ENCODE peak calls at places on chromosomes 13 and 19, in five cellular contexts. One of them, this sample, is unnamed.

GRCh38 chr19:38290631-38291147 is 13.4 kb upstream of the C19orf33 start:
- DNase-seq in BJ: peak; percentile 87
- DNase-seq in cardiac fibroblast: peak; percentile 92
- DNase-seq in upper lobe of right lung: peak; percentile 82
- DNase-seq in ovary: no peak
- DNase-seq in this sample: no peak

GRCh38 chr19:3440082-3440481 is 40.2 kb downstream of the SMIM24 start:
- DNase-seq in ovary: peak; percentile 41
- DNase-seq in cardiac fibroblast: peak; percentile 43
- DNase-seq in upper lobe of right lung: no peak
- DNase-seq in BJ: no peak
- DNase-seq in this sample: no peak

GRCh38 chr13:59730026-59730425 is 433.7 kb downstream of the DIAPH3 start:
- DNase-seq in upper lobe of right lung: no peak
- DNase-seq in ovary: no peak
- DNase-seq in BJ: no peak
- DNase-seq in cardiac fibroblast: peak; percentile 45
- DNase-seq in this sample: no peak

GRCh38 chr13:81058916-81059290 is 718.0 kb upstream of the SPRY2 start:
- DNase-seq in cardiac fibroblast: peak; percentile 31
- DNase-seq in BJ: no peak
- DNase-seq in upper lobe of right lung: no peak
- DNase-seq in ovary: no peak
- DNase-seq in this sample: no peak

GRCh38 chr19:7670150-7670784 is 1.4 kb downstream of the RETN start:
- DNase-seq in BJ: no peak
- DNase-seq in upper lobe of right lung: peak; percentile 84
- DNase-seq in ovary: no peak
- DNase-seq in cardiac fibroblast: no peak
- DNase-seq in this sample: no peak

GRCh38 chr13:76210262-76210661 is 574.1 kb downstream of the LMO7 start:
- DNase-seq in cardiac fibroblast: peak; percentile 12
- DNase-seq in BJ: no peak
- DNase-seq in ovary: no peak
- DNase-seq in upper lobe of right lung: no peak
- DNase-seq in this sample: no peak

GRCh38 chr13:30880756-30881155 is 25.3 kb upstream of the MEDAG start:
- DNase-seq in ovary: no peak
- DNase-seq in cardiac fibroblast: peak; percentile 94
- DNase-seq in upper lobe of right lung: no peak
- DNase-seq in BJ: peak; percentile 79
- DNase-seq in this sample: peak; percentile 62

GRCh38 chr19:11138659-11139526 is 16.7 kb downstream of the SPC24 start:
- DNase-seq in cardiac fibroblast: peak; percentile 83
- DNase-seq in BJ: peak; percentile 61
- DNase-seq in upper lobe of right lung: peak; percentile 72
- DNase-seq in ovary: peak; percentile 83
- DNase-seq in this sample: peak; percentile 60

GRCh38 chr19:47523473-47523872 is 8.6 kb upstream of the NAPA start:
- DNase-seq in ovary: no peak
- DNase-seq in upper lobe of right lung: no peak
- DNase-seq in cardiac fibroblast: no peak
- DNase-seq in BJ: no peak
- DNase-seq in this sample: no peak

GRCh38 chr13:37657134-37657533 is 58.6 kb upstream of the POSTN start:
- DNase-seq in ovary: no peak
- DNase-seq in cardiac fibroblast: peak; percentile 95
- DNase-seq in BJ: peak; percentile 24
- DNase-seq in upper lobe of right lung: no peak
- DNase-seq in this sample: no peak

GRCh38 chr19:51146751-51147150 is 4.7 kb downstream of the SIGLEC7 start:
- DNase-seq in cardiac fibroblast: no peak
- DNase-seq in BJ: no peak
- DNase-seq in upper lobe of right lung: no peak
- DNase-seq in ovary: no peak
- DNase-seq in this sample: no peak

GRCh38 chr13:38763446-38764381 is 76.8 kb downstream of the FREM2 start:
- DNase-seq in upper lobe of right lung: no peak
- DNase-seq in cardiac fibroblast: peak; percentile 56
- DNase-seq in BJ: no peak
- DNase-seq in ovary: no peak
- DNase-seq in this sample: no peak

GRCh38 chr19:16328824-16329482 is 4.3 kb downstream of the KLF2 start:
- DNase-seq in BJ: no peak
- DNase-seq in cardiac fibroblast: peak; percentile 57
- DNase-seq in upper lobe of right lung: no peak
- DNase-seq in ovary: peak; percentile 65
- DNase-seq in this sample: no peak

GRCh38 chr19:873084-874019 is 13.9 kb downstream of the CFD start:
- DNase-seq in cardiac fibroblast: peak; percentile 38
- DNase-seq in upper lobe of right lung: peak; percentile 81
- DNase-seq in ovary: peak; percentile 58
- DNase-seq in BJ: no peak
- DNase-seq in this sample: no peak

GRCh38 chr13:34300559-34300958 is 482.6 kb downstream of the RFC3 start:
- DNase-seq in BJ: no peak
- DNase-seq in upper lobe of right lung: no peak
- DNase-seq in cardiac fibroblast: peak; percentile 3
- DNase-seq in ovary: no peak
- DNase-seq in this sample: no peak

GRCh38 chr19:3506384-3507340 is 551 bp downstream of the FZR1 start:
- DNase-seq in upper lobe of right lung: peak; percentile 78
- DNase-seq in ovary: peak; percentile 74
- DNase-seq in BJ: no peak
- DNase-seq in cardiac fibroblast: peak; percentile 20
- DNase-seq in this sample: peak; percentile 12

GRCh38 chr19:4851551-4852290 is 15.7 kb downstream of the PLIN3 start:
- DNase-seq in ovary: peak; percentile 82
- DNase-seq in cardiac fibroblast: peak; percentile 67
- DNase-seq in BJ: no peak
- DNase-seq in upper lobe of right lung: peak; percentile 83
- DNase-seq in this sample: peak; percentile 70

GRCh38 chr19:58544591-58545285 is 874 bp downstream of the TRIM28 start:
- DNase-seq in ovary: no peak
- DNase-seq in BJ: no peak
- DNase-seq in cardiac fibroblast: peak; percentile 47
- DNase-seq in upper lobe of right lung: peak; percentile 74
- DNase-seq in this sample: no peak

GRCh38 chr13:99812611-99813010 is 159.0 kb downstream of the ZIC5 start:
- DNase-seq in ovary: no peak
- DNase-seq in BJ: peak; percentile 4
- DNase-seq in upper lobe of right lung: no peak
- DNase-seq in cardiac fibroblast: peak; percentile 2
- DNase-seq in this sample: no peak

GRCh38 chr19:48873476-48874308 is 1.5 kb downstream of the PPP1R15A start:
- DNase-seq in cardiac fibroblast: no peak
- DNase-seq in BJ: no peak
- DNase-seq in ovary: no peak
- DNase-seq in upper lobe of right lung: no peak
- DNase-seq in this sample: no peak

GRCh38 chr13:100734194-100734720 is 59.7 kb upstream of the TMTC4 start:
- DNase-seq in upper lobe of right lung: no peak
- DNase-seq in BJ: no peak
- DNase-seq in ovary: no peak
- DNase-seq in cardiac fibroblast: no peak
- DNase-seq in this sample: no peak

GRCh38 chr13:101570410-101570809 is 117.9 kb downstream of the ITGBL1 start:
- DNase-seq in upper lobe of right lung: no peak
- DNase-seq in ovary: no peak
- DNase-seq in cardiac fibroblast: peak; percentile 33
- DNase-seq in BJ: no peak
- DNase-seq in this sample: no peak

GRCh38 chr13:105121221-105121620 is 1414.2 kb downstream of the EFNB2 start:
- DNase-seq in cardiac fibroblast: no peak
- DNase-seq in ovary: no peak
- DNase-seq in BJ: no peak
- DNase-seq in upper lobe of right lung: no peak
- DNase-seq in this sample: no peak

GRCh38 chr19:9909251-9909650 is 27.1 kb downstream of the OLFM2 start:
- DNase-seq in ovary: no peak
- DNase-seq in BJ: no peak
- DNase-seq in upper lobe of right lung: no peak
- DNase-seq in cardiac fibroblast: no peak
- DNase-seq in this sample: no peak

GRCh38 chr13:114118086-114118762 is 14.2 kb downstream of the RASA3 start:
- DNase-seq in BJ: no peak
- DNase-seq in ovary: no peak
- DNase-seq in upper lobe of right lung: no peak
- DNase-seq in cardiac fibroblast: no peak
- DNase-seq in this sample: no peak

GRCh38 chr19:49132974-49133609 is 13.7 kb downstream of the PPFIA3 start:
- DNase-seq in ovary: peak; percentile 57
- DNase-seq in BJ: no peak
- DNase-seq in cardiac fibroblast: no peak
- DNase-seq in upper lobe of right lung: peak; percentile 79
- DNase-seq in this sample: no peak

GRCh38 chr19:55285225-55285890 is 1.6 kb downstream of the BRSK1 start:
- DNase-seq in cardiac fibroblast: no peak
- DNase-seq in ovary: no peak
- DNase-seq in BJ: no peak
- DNase-seq in upper lobe of right lung: no peak
- DNase-seq in this sample: no peak

GRCh38 chr19:54411033-54411432 is 4.2 kb upstream of the TTYH1 start:
- DNase-seq in ovary: no peak
- DNase-seq in cardiac fibroblast: no peak
- DNase-seq in upper lobe of right lung: no peak
- DNase-seq in BJ: no peak
- DNase-seq in this sample: no peak

GRCh38 chr19:38956264-38956663 is 19.3 kb downstream of the FBXO17 start:
- DNase-seq in cardiac fibroblast: no peak
- DNase-seq in BJ: no peak
- DNase-seq in upper lobe of right lung: no peak
- DNase-seq in ovary: no peak
- DNase-seq in this sample: no peak

GRCh38 chr19:16446108-16447014 is 25.4 kb downstream of the EPS15L1 start:
- DNase-seq in upper lobe of right lung: no peak
- DNase-seq in BJ: no peak
- DNase-seq in ovary: no peak
- DNase-seq in cardiac fibroblast: no peak
- DNase-seq in this sample: no peak

GRCh38 chr13:113897966-113898365 is 34.1 kb upstream of the GAS6 start:
- DNase-seq in upper lobe of right lung: no peak
- DNase-seq in ovary: no peak
- DNase-seq in BJ: no peak
- DNase-seq in cardiac fibroblast: peak; percentile 41
- DNase-seq in this sample: no peak

GRCh38 chr19:46294475-46294874 is 2.4 kb upstream of the HIF3A start:
- DNase-seq in ovary: no peak
- DNase-seq in BJ: no peak
- DNase-seq in cardiac fibroblast: no peak
- DNase-seq in upper lobe of right lung: no peak
- DNase-seq in this sample: no peak

GRCh38 chr13:93174260-93174659 is 52.3 kb upstream of the GPC6 start:
- DNase-seq in upper lobe of right lung: no peak
- DNase-seq in cardiac fibroblast: no peak
- DNase-seq in BJ: no peak
- DNase-seq in ovary: no peak
- DNase-seq in this sample: no peak
- TF ChIP-seq CTCF in upper lobe of right lung: no peak
- TF ChIP-seq CTCF in cardiac fibroblast: no peak
- TF ChIP-seq CTCF in BJ: no peak
- TF ChIP-seq CTCF in ovary: no peak
- TF ChIP-seq CTCF in this sample: no peak

DNA sequence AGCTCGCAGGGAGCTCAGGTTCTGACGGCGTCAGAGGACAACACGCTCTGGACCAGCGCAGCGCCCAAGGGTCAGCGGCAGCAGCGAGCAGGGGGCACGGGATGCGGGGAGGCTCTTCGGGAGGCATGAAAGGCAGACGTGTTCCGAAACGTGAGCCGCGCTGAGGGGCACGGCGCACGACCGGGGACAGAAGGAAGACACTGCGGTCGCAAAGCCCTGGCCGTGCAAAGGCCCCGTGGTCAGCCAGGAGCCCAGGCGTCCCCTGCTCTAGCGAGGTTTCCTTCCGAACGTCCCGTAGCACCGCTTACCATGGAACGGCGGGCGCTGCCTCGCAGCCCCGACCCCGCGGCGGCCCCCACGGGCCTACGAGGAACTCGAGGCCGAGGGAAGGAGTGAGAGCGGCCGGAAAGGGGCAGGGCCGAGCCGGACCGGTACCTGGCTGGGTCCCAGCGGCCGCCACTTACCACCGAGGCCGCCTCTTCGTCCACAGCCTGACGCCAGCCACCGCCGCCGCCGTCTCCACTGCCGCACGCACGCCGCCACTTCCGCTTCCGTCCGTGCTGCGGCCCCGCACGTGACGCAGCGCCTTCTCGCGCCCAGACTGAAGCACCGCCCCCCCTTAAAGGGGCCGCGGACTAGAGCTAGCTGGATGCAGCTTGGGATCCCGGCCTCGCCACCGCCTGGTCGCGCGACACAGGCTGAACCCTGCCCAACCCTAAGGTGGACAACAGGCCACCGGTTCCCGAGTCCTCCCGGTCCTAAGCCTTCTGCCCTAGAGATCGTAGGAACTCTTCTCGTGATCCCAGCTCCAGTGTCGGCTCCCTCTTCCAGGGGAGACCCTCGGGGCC is 9.4 kb downstream of the ABHD17A start:
- DNase-seq in ovary: peak; percentile 91
- DNase-seq in cardiac fibroblast: peak; percentile 89
- DNase-seq in upper lobe of right lung: peak; percentile 96
- DNase-seq in BJ: no peak
- DNase-seq in this sample: peak; percentile 88
- TF ChIP-seq CTCF in ovary: no peak
- TF ChIP-seq CTCF in cardiac fibroblast: no peak
- TF ChIP-seq CTCF in upper lobe of right lung: no peak
- TF ChIP-seq CTCF in BJ: no peak
- TF ChIP-seq CTCF in this sample: peak; percentile 56

GRCh38 chr13:93740334-93740733 is 513.7 kb downstream of the GPC6 start:
- DNase-seq in ovary: no peak
- DNase-seq in BJ: no peak
- DNase-seq in upper lobe of right lung: no peak
- DNase-seq in cardiac fibroblast: no peak
- DNase-seq in this sample: no peak
- TF ChIP-seq CTCF in ovary: no peak
- TF ChIP-seq CTCF in BJ: no peak
- TF ChIP-seq CTCF in upper lobe of right lung: no peak
- TF ChIP-seq CTCF in cardiac fibroblast: no peak
- TF ChIP-seq CTCF in this sample: no peak

DNA sequence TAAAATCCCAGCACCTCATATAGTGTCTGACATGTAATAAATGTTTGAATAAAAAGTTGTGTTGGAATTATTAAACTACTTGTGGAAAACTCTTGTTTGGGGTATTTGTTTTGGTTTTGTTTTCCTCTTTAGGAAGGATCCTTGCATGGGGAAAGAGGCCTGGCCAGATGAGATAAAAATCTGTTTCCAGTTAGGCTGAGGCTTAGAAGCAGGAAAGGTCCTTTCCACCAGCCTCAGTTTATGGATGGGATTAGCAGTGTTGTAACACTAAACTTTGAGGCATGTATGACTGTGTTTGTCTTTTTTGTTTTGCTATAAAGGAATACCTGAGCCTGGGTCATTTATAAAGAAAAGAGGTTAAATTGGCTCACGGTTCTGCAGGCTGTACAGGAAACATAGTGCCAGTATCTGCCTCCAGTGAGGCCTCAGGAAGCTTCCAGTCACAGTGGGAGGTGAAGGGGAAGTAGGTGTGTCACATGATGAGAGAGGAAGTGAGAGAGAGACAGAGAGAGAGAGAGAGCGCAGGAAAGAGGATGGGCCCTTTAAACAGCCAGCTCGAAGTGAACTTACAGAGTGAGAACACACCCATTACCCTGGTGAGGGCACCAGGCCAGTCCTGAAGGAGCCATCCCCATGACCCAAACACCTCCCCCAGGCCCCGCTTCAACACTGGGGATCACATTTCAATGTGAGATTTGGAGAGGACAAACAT is 21.6 kb downstream of the SPATA13 start:
- DNase-seq in upper lobe of right lung: no peak
- DNase-seq in BJ: no peak
- DNase-seq in cardiac fibroblast: no peak
- DNase-seq in ovary: no peak
- DNase-seq in this sample: no peak
- TF ChIP-seq CTCF in upper lobe of right lung: no peak
- TF ChIP-seq CTCF in BJ: no peak
- TF ChIP-seq CTCF in cardiac fibroblast: no peak
- TF ChIP-seq CTCF in ovary: no peak
- TF ChIP-seq CTCF in this sample: no peak

This sample was measured in tibial nerve.